ENCODE peak calls at places on chromosomes 1 and 21, in four cellular contexts. O is NB4, G is IMR-90, Y is suprapubic skin. J is an unnamed sample.
A peak's percentile ranks its signal among the peaks of the same experiment; 100 is the strongest.

GRCh38 chr1:3283849-3284248 is 170.6 kb upstream of the ARHGEF16 start:
- DNase-seq in G (no peak), Y (no peak), O (peak; percentile 26), J (peak; percentile 29)

GRCh38 chr1:162944974-162945639 is 84.1 kb upstream of the CCDC190 start:
- DNase-seq in Y (no peak), G (no peak), O (no peak), J (no peak)

GRCh38 chr1:23779826-23780371 is 1.7 kb downstream of the PITHD1 start:
- DNase-seq in O (no peak), G (peak; percentile 65), Y (no peak), J (peak; percentile 68)

GRCh38 chr1:52460686-52461085 is 56.3 kb downstream of the PRPF38A start:
- DNase-seq in O (no peak), Y (no peak), G (peak; percentile 4), J (peak; percentile 64)

GRCh38 chr1:177476706-177477105 is 305.9 kb downstream of the BRINP2 start:
- DNase-seq in G (no peak), Y (no peak), O (no peak), J (no peak)

GRCh38 chr1:170929835-170930554 is 5.3 kb upstream of the MROH9 start:
- DNase-seq in O (peak; percentile 50), G (peak; percentile 66), Y (no peak), J (peak; percentile 85)

GRCh38 chr1:207938016-207938415 is 27.1 kb upstream of the CD34 start:
- DNase-seq in G (peak; percentile 57), Y (no peak), O (peak; percentile 15), J (no peak)

GRCh38 chr1:67332653-67333529 is 25.2 kb downstream of the IL12RB2 start:
- DNase-seq in G (no peak), Y (no peak), O (no peak), J (no peak)

GRCh38 chr1:183070923-183071618 is 47.9 kb downstream of the LAMC1 start:
- DNase-seq in O (peak; percentile 86), Y (no peak), G (peak; percentile 95), J (peak; percentile 82)

GRCh38 chr1:53495608-53496345 is 36.6 kb downstream of the DMRTB1 start:
- DNase-seq in G (peak; percentile 23), Y (no peak), O (no peak), J (peak; percentile 49)

GRCh38 chr1:234368320-234369032 is 4.8 kb upstream of the COA6 start:
- DNase-seq in Y (no peak), O (peak; percentile 18), G (no peak), J (no peak)

GRCh38 chr1:173017792-173018191 is 32.9 kb downstream of the TNFSF18 start:
- DNase-seq in Y (no peak), O (no peak), G (no peak), J (no peak)

GRCh38 chr1:2832506-2833453 is 31.3 kb upstream of the TTC34 start:
- DNase-seq in G (no peak), Y (no peak), O (no peak), J (no peak)

GRCh38 chr21:42214081-42214750 is 4.7 kb upstream of the ABCG1 start:
- DNase-seq in G (no peak), O (no peak), Y (peak; percentile 74), J (no peak)

GRCh38 chr1:245262876-245263625 is 108.3 kb downstream of the KIF26B start:
- DNase-seq in Y (no peak), O (no peak), G (no peak), J (no peak)

GRCh38 chr1:156894711-156895407 is 1.3 kb downstream of the PEAR1 start:
- DNase-seq in Y (no peak), O (no peak), G (peak; percentile 30), J (no peak)

GRCh38 chr1:41404308-41404755 is 43.1 kb downstream of the FOXO6 start:
- DNase-seq in Y (no peak), G (no peak), O (peak; percentile 34), J (no peak)

GRCh38 chr1:32539584-32540571 is 651 bp downstream of the ZBTB8A start:
- DNase-seq in G (peak; percentile 54), O (peak; percentile 44), Y (no peak), J (peak; percentile 70)

GRCh38 chr1:246372502-246372901 is 134.6 kb downstream of the SMYD3 start:
- DNase-seq in G (no peak), O (no peak), Y (no peak), J (no peak)

GRCh38 chr1:95207223-95207935 is 26.6 kb upstream of the RWDD3 start:
- DNase-seq in Y (no peak), O (no peak), G (no peak), J (no peak)

GRCh38 chr1:246320286-246320685 is 186.8 kb downstream of the SMYD3 start:
- DNase-seq in G (peak; percentile 13), Y (no peak), O (peak; percentile 73), J (peak; percentile 48)

GRCh38 chr1:153122831-153123421 is 9.6 kb upstream of the SPRR2F start:
- DNase-seq in Y (no peak), O (no peak), G (no peak), J (no peak)

GRCh38 chr1:17119076-17119743 is at the start of gene PADI2:
- DNase-seq in O (peak; percentile 59), G (peak; percentile 12), Y (no peak), J (peak; percentile 79)

GRCh38 chr1:172167801-172168596 is 252.5 kb upstream of the C1orf105 start:
- DNase-seq in G (peak; percentile 81), O (no peak), Y (no peak), J (peak; percentile 93)

GRCh38 chr1:10122926-10123325 is 87.4 kb upstream of the KIF1B start:
- DNase-seq in O (no peak), Y (no peak), G (peak; percentile 85), J (no peak)

GRCh38 chr1:57887973-57888491 is 464.2 kb upstream of the DAB1 start:
- DNase-seq in O (no peak), Y (no peak), G (no peak), J (peak; percentile 6)

GRCh38 chr1:53738205-53739108 is 507 bp downstream of the GLIS1 start:
- DNase-seq in O (no peak), G (no peak), Y (no peak), J (no peak)

GRCh38 chr1:212981571-212982328 is 31.4 kb downstream of the VASH2 start:
- DNase-seq in G (peak; percentile 13), O (no peak), Y (no peak), J (no peak)

GRCh38 chr1:3105167-3105863 is 36.3 kb downstream of the PRDM16 start:
- DNase-seq in Y (no peak), G (no peak), O (no peak), J (no peak)

GRCh38 chr21:32299695-32300094 is 1.0 kb downstream of the MRAP start:
- DNase-seq in G (no peak), Y (peak; percentile 8), O (no peak), J (no peak)

GRCh38 chr1:33500547-33500946 is 28.1 kb downstream of the ZSCAN20 start:
- DNase-seq in Y (no peak), O (no peak), G (no peak), J (no peak)

GRCh38 chr1:228364706-228365213 is 41.9 kb downstream of the TRIM11 start:
- DNase-seq in G (no peak), O (no peak), Y (no peak), J (no peak)

GRCh38 chr1:204376919-204377799 is 17.4 kb upstream of the PLEKHA6 start:
- DNase-seq in Y (no peak), O (no peak), G (no peak), J (no peak)

GRCh38 chr1:24107462-24108225 is 4.3 kb downstream of the MYOM3 start:
- DNase-seq in G (peak; percentile 69), O (no peak), Y (no peak), J (no peak)

GRCh38 chr1:212529211-212529731 is 79.3 kb upstream of the ATF3 start:
- DNase-seq in O (no peak), Y (no peak), G (peak; percentile 61), J (peak; percentile 85)

GRCh38 chr1:66172272-66172671 is 361.7 kb upstream of the SGIP1 start:
- DNase-seq in G (no peak), Y (no peak), O (no peak), J (no peak)
- TF ChIP-seq CTCF in G (no peak), Y (no peak), O (no peak), J (no peak)

DNA sequence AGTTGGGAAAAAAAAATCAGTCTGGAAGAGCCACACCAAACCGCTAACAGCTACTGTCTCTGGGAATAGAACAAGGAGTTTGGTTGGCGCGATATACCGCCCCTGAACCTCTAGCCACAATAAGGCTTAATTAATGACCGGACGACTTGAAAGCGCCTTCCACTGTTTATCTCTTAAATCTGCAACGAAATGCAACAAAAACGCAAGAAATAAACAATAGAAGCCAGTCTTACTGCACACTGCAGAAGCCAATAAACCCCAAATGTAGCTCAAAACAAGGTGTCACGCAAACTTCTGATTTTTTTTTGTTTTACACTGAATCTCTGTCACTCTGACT is 10.9 kb downstream of the BTBD19 start:
- DNase-seq in Y (no peak), O (no peak), G (no peak), J (no peak)
- H3K4me3 ChIP-seq in Y (peak overlapping the region; percentile 57), O (peak overlapping the region; percentile 43), G (peak overlapping the region; percentile 42), J (peak overlapping the region; percentile 8)

DNA sequence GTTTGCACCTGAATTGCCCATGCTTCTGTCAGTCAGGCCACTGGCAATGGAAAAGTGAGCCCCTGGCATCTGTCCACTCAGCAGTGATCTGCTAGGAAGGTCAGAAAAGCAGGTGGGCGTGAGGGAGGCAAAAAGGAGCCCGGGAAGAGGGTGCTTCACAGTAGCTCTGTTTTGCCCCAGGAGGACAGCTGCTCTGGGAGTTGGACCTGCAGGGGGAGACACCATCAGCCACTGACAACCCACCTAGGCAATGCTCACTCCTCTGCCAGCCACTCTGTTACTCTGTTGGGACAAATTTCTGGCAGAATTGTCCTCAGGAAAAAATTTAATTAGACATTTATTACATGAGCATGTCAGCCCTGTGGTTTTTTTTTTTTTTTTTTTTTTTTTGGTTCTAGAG is 146.4 kb downstream of the LRIG2 start:
- DNase-seq in Y (no peak), O (no peak), G (no peak), J (no peak)
- TF ChIP-seq CTCF in Y (no peak), O (peak; percentile 24), G (peak; percentile 1), J (no peak)

GRCh38 chr1:12618661-12619395 is 818 bp upstream of the DHRS3 start:
- DNase-seq in Y (no peak), G (peak; percentile 83), O (peak; percentile 84), J (peak; percentile 85)

GRCh38 chr1:12621346-12622320 is 3.6 kb upstream of the DHRS3 start:
- DNase-seq in G (no peak), Y (no peak), O (no peak), J (no peak)

GRCh38 chr1:12620931-12621330 is 2.9 kb upstream of the DHRS3 start:
- DNase-seq in G (no peak), Y (no peak), O (no peak), J (no peak)

GRCh38 chr1:12619396-12620141 is 1.6 kb upstream of the DHRS3 start:
- DNase-seq in O (peak; percentile 82), G (peak; percentile 87), Y (peak; percentile 92), J (peak; percentile 78)

GRCh38 chr1:12620142-12620865 is 2.3 kb upstream of the DHRS3 start:
- DNase-seq in G (no peak), O (peak; percentile 80), Y (no peak), J (no peak)
- H3K4me3 ChIP-seq in G (no peak overlapping the region), O (no peak overlapping the region), Y (peak overlapping the region; percentile 87), J (peak overlapping the region; percentile 90)

GRCh38 chr21:44756416-44757185 is 45.0 kb downstream of the UBE2G2 start:
- DNase-seq in Y (no peak), O (no peak), G (no peak), J (peak; percentile 29)

GRCh38 chr21:44753357-44753756 is 42.0 kb upstream of the TSPEAR start:
- DNase-seq in Y (no peak), O (no peak), G (no peak), J (no peak)

GRCh38 chr21:44757731-44758130 is 43.9 kb downstream of the UBE2G2 start:
- DNase-seq in Y (peak; percentile 57), G (no peak), O (no peak), J (no peak)

GRCh38 chr21:44752701-44753235 is 41.4 kb upstream of the TSPEAR start:
- DNase-seq in O (no peak), Y (no peak), G (no peak), J (no peak)

GRCh38 chr21:44755227-44755626 is 43.9 kb upstream of the TSPEAR start:
- DNase-seq in O (no peak), Y (no peak), G (no peak), J (peak; percentile 44)
- TF ChIP-seq CTCF in O (no peak), Y (no peak), G (peak; percentile 26), J (no peak)